ENCODE peak calls at places on chromosomes 2 and 18, in ten cellular contexts. N, I, X, K, W, B, M, E, Y and L are unnamed samples.
A peak's percentile ranks its signal among the peaks of the same experiment; 100 is the strongest.

GRCh38 chr18:13681701-13682100 is 44.7 kb downstream of the FAM210A start:
- DNase-seq in N (no peak), I (no peak), X (no peak), K (no peak), W (no peak), B (no peak), M (no peak), E (no peak), Y (no peak), L (no peak)

GRCh38 chr2:38146302-38146916 is 70.5 kb upstream of the CYP1B1 start:
- DNase-seq in N (peak; percentile 41), I (peak; percentile 44), X (peak; percentile 37), K (peak; percentile 57), W (no peak), B (peak; percentile 59), M (peak; percentile 67), E (no peak), Y (peak; percentile 71), L (no peak)

GRCh38 chr2:206555721-206556120 is 86.6 kb upstream of the FAM237A start:
- DNase-seq in N (no peak), I (no peak), X (no peak), K (no peak), W (no peak), B (no peak), M (no peak), E (no peak), Y (no peak), L (no peak)

GRCh38 chr2:231557571-231558217 is 27.4 kb upstream of the NMUR1 start:
- DNase-seq in N (peak; percentile 72), I (peak; percentile 62), X (peak; percentile 61), K (peak; percentile 75), W (peak; percentile 58), B (peak; percentile 61), M (peak; percentile 72), E (peak; percentile 79), Y (peak; percentile 54), L (no peak)

GRCh38 chr2:66578067-66578852 is 143.3 kb downstream of the MEIS1 start:
- DNase-seq in N (no peak), I (no peak), X (no peak), K (no peak), W (no peak), B (peak; percentile 61), M (peak; percentile 50), E (no peak), Y (no peak), L (no peak)

GRCh38 chr2:126655066-126655465 is 892 bp upstream of the GYPC start:
- DNase-seq in N (no peak), I (no peak), X (no peak), K (peak; percentile 39), W (no peak), B (no peak), M (no peak), E (no peak), Y (no peak), L (peak; percentile 72)

GRCh38 chr2:57843158-57843557 is 203.4 kb upstream of the VRK2 start:
- DNase-seq in N (no peak), I (no peak), X (no peak), K (no peak), W (no peak), B (no peak), M (no peak), E (no peak), Y (no peak), L (no peak)

GRCh38 chr2:114464961-114465706 is 22.7 kb downstream of the DPP10 start:
- DNase-seq in N (no peak), I (no peak), X (no peak), K (no peak), W (no peak), B (no peak), M (no peak), E (no peak), Y (no peak), L (no peak)

GRCh38 chr2:112488201-112488600 is 6.2 kb downstream of the TTL start:
- DNase-seq in N (no peak), I (no peak), X (no peak), K (no peak), W (no peak), B (no peak), M (no peak), E (no peak), Y (no peak), L (no peak)

GRCh38 chr18:45108754-45109153 is 428.1 kb downstream of the SETBP1 start:
- DNase-seq in N (no peak), I (no peak), X (no peak), K (no peak), W (no peak), B (no peak), M (no peak), E (no peak), Y (no peak), L (no peak)

GRCh38 chr18:45107425-45107824 is 426.7 kb downstream of the SETBP1 start:
- DNase-seq in N (no peak), I (no peak), X (no peak), K (no peak), W (no peak), B (no peak), M (no peak), E (no peak), Y (no peak), L (no peak)

GRCh38 chr18:45104071-45104440 is 423.4 kb downstream of the SETBP1 start:
- DNase-seq in N (no peak), I (no peak), X (no peak), K (no peak), W (no peak), B (no peak), M (no peak), E (no peak), Y (no peak), L (no peak)

GRCh38 chr18:45103319-45104070 is 422.8 kb downstream of the SETBP1 start:
- DNase-seq in N (no peak), I (no peak), X (no peak), K (no peak), W (no peak), B (no peak), M (no peak), E (no peak), Y (no peak), L (no peak)

GRCh38 chr18:45106331-45106774 is 425.7 kb downstream of the SETBP1 start:
- DNase-seq in N (no peak), I (no peak), X (no peak), K (no peak), W (no peak), B (no peak), M (no peak), E (no peak), Y (no peak), L (no peak)
- H3K27ac ChIP-seq in N (no peak overlapping the region), I (no peak overlapping the region), X (no peak overlapping the region), K (no peak overlapping the region), W (no peak overlapping the region), B (no peak overlapping the region), M (no peak overlapping the region), E (no peak overlapping the region), Y (no peak overlapping the region), L (no peak overlapping the region)

GRCh38 chr18:10842821-10843220 is 306.5 kb downstream of the PIEZO2 start:
- DNase-seq in N (no peak), I (no peak), X (no peak), K (no peak), W (no peak), B (no peak), M (no peak), E (no peak), Y (no peak), L (no peak)

GRCh38 chr18:10839401-10839800 is 310.0 kb downstream of the PIEZO2 start:
- DNase-seq in N (no peak), I (no peak), X (no peak), K (no peak), W (no peak), B (no peak), M (no peak), E (no peak), Y (peak; percentile 54), L (no peak)

GRCh38 chr18:10840768-10841167 is 308.6 kb downstream of the PIEZO2 start:
- DNase-seq in N (no peak), I (peak; percentile 17), X (no peak), K (no peak), W (no peak), B (no peak), M (no peak), E (no peak), Y (no peak), L (no peak)

GRCh38 chr18:10841203-10841602 is 308.2 kb downstream of the PIEZO2 start:
- DNase-seq in N (no peak), I (no peak), X (no peak), K (no peak), W (no peak), B (no peak), M (no peak), E (no peak), Y (no peak), L (no peak)

GRCh38 chr18:10838594-10838993 is 310.8 kb downstream of the PIEZO2 start:
- DNase-seq in N (no peak), I (no peak), X (no peak), K (no peak), W (no peak), B (no peak), M (no peak), E (no peak), Y (no peak), L (no peak)
- TF ChIP-seq POLR2A in N (no peak), I (no peak), X (no peak), K (no peak), W (no peak), B (no peak), M (no peak), E (no peak), Y (no peak), L (no peak)

DNA sequence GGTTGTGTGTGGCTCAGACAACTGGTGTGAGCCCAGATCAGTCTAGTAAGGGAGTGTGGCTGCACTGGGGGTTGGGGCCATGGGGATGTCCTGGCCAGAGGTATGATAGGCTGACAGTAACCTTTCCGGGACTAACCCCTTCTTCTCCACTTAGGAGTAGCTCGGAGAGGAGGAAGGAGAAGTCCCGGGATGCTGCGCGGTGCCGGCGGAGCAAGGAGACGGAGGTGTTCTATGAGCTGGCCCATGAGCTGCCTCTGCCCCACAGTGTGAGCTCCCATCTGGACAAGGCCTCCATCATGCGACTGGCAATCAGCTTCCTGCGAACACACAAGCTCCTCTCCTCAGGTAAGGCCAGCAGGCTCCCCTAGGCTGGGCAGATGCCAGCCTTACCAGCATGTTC is 49.5 kb downstream of the EPAS1 start:
- DNase-seq in N (no peak), I (no peak), X (no peak), K (no peak), W (no peak), B (no peak), M (no peak), E (no peak), Y (no peak), L (no peak)
- H3K27ac ChIP-seq in N (peak overlapping the region; percentile 29), I (no peak overlapping the region), X (no peak overlapping the region), K (peak overlapping the region; percentile 63), W (no peak overlapping the region), B (no peak overlapping the region), M (no peak overlapping the region), E (no peak overlapping the region), Y (no peak overlapping the region), L (no peak overlapping the region)

DNA sequence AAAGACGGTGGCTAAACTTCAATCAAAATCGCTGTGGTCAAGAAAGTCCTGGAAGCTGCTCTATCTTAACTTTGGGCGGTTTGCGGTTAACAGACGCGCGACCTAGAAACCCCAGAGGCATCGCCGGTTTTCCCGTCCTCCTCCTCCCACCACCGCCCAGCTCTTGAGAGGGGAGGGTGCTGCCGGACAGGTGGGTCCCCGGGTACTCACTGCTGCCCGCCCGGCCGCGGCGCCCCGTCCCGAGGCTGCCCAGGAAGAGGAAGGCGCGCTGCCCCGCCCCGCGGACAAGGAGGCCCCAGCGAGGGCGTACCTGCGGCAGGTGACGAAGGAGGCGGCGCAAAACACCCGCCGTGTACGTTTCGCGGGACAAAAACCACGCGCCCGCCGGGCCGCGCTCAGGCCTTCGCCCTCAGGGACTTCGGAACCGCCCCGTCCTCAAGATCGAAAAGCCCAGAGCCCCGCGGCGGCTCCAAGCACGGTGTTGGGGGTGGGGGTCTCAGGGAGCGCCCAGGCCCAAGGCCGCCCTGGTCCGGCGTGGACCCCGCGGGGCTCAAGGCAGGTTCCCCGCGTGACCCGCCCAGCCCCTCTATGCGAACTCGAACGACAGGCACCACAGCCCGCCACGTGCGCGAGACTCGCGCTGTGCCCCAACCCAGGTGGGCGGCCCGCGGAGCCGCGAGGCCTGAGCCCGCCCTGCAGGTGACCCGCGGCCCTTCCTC is at the start of gene SH3YL1:
- DNase-seq in N (no peak), I (no peak), X (peak; percentile 16), K (peak; percentile 31), W (no peak), B (peak; percentile 32), M (peak; percentile 34), E (no peak), Y (peak; percentile 90), L (no peak)
- TF ChIP-seq POLR2A in N (no peak), I (no peak), X (no peak), K (no peak), W (no peak), B (peak; percentile 38), M (no peak), E (no peak), Y (peak; percentile 88), L (no peak)